ENCODE peak calls at places on chromosomes 6 and 20, in four cellular contexts. One of them, this sample, is unnamed.

GRCh38 chr20:19067986-19068385 is 144.5 kb upstream of the SLC24A3 start:
- DNase-seq in WERI-Rb-1: no peak
- DNase-seq in lower lobe of right lung: no peak
- DNase-seq in CD4-positive, alpha-beta memory T cell: no peak
- DNase-seq in this sample: no peak

GRCh38 chr20:54044156-54044555 is 26.2 kb downstream of the BCAS1 start:
- DNase-seq in WERI-Rb-1: no peak
- DNase-seq in lower lobe of right lung: no peak
- DNase-seq in CD4-positive, alpha-beta memory T cell: no peak
- DNase-seq in this sample: no peak

GRCh38 chr6:83273596-83273995 is 80.4 kb downstream of the RWDD2A start:
- DNase-seq in WERI-Rb-1: no peak
- DNase-seq in lower lobe of right lung: no peak
- DNase-seq in CD4-positive, alpha-beta memory T cell: no peak
- DNase-seq in this sample: no peak

GRCh38 chr6:72659754-72660153 is 37.9 kb downstream of the KCNQ5 start:
- DNase-seq in WERI-Rb-1: no peak
- DNase-seq in lower lobe of right lung: no peak
- DNase-seq in CD4-positive, alpha-beta memory T cell: no peak
- DNase-seq in this sample: no peak

GRCh38 chr6:111837641-111838500 is 35.4 kb downstream of the FYN start:
- DNase-seq in WERI-Rb-1: no peak
- DNase-seq in lower lobe of right lung: no peak
- DNase-seq in CD4-positive, alpha-beta memory T cell: peak; percentile 75
- DNase-seq in this sample: no peak

GRCh38 chr6:106963544-106963943 is 11.0 kb downstream of the CD24 start:
- DNase-seq in WERI-Rb-1: no peak
- DNase-seq in lower lobe of right lung: no peak
- DNase-seq in CD4-positive, alpha-beta memory T cell: no peak
- DNase-seq in this sample: no peak

GRCh38 chr6:125886914-125887313 is 69.7 kb upstream of the HINT3 start:
- DNase-seq in WERI-Rb-1: peak; percentile 31
- DNase-seq in lower lobe of right lung: no peak
- DNase-seq in CD4-positive, alpha-beta memory T cell: no peak
- DNase-seq in this sample: no peak

GRCh38 chr6:157527471-157527907 is 146.5 kb downstream of the ZDHHC14 start:
- DNase-seq in WERI-Rb-1: no peak
- DNase-seq in lower lobe of right lung: no peak
- DNase-seq in CD4-positive, alpha-beta memory T cell: no peak
- DNase-seq in this sample: no peak

GRCh38 chr6:167893416-167893815 is 66.7 kb downstream of the AFDN start:
- DNase-seq in WERI-Rb-1: no peak
- DNase-seq in lower lobe of right lung: no peak
- DNase-seq in CD4-positive, alpha-beta memory T cell: no peak
- DNase-seq in this sample: no peak

GRCh38 chr20:45283529-45284065 is 23.0 kb upstream of the RBPJL start:
- DNase-seq in WERI-Rb-1: no peak
- DNase-seq in lower lobe of right lung: no peak
- DNase-seq in CD4-positive, alpha-beta memory T cell: no peak
- DNase-seq in this sample: no peak

GRCh38 chr6:4925580-4925979 is 78.3 kb downstream of the RPP40 start:
- DNase-seq in WERI-Rb-1: no peak
- DNase-seq in lower lobe of right lung: no peak
- DNase-seq in CD4-positive, alpha-beta memory T cell: no peak
- DNase-seq in this sample: no peak

GRCh38 chr6:42451146-42451594 is 556 bp downstream of the TRERF1 start:
- DNase-seq in WERI-Rb-1: no peak
- DNase-seq in lower lobe of right lung: no peak
- DNase-seq in CD4-positive, alpha-beta memory T cell: peak; percentile 43
- DNase-seq in this sample: no peak

GRCh38 chr6:11251553-11252358 is 19.3 kb upstream of the NEDD9 start:
- DNase-seq in WERI-Rb-1: no peak
- DNase-seq in lower lobe of right lung: no peak
- DNase-seq in CD4-positive, alpha-beta memory T cell: no peak
- DNase-seq in this sample: peak; percentile 73

GRCh38 chr20:21615617-21616080 is 89.8 kb upstream of the PAX1 start:
- DNase-seq in WERI-Rb-1: peak; percentile 47
- DNase-seq in lower lobe of right lung: peak; percentile 55
- DNase-seq in CD4-positive, alpha-beta memory T cell: peak; percentile 42
- DNase-seq in this sample: no peak

GRCh38 chr6:44576132-44576601 is 188.7 kb downstream of the CDC5L start:
- DNase-seq in WERI-Rb-1: no peak
- DNase-seq in lower lobe of right lung: no peak
- DNase-seq in CD4-positive, alpha-beta memory T cell: no peak
- DNase-seq in this sample: no peak

GRCh38 chr20:34586488-34587163 is 28.1 kb downstream of the MAP1LC3A start:
- DNase-seq in WERI-Rb-1: no peak
- DNase-seq in lower lobe of right lung: no peak
- DNase-seq in CD4-positive, alpha-beta memory T cell: no peak
- DNase-seq in this sample: no peak

GRCh38 chr6:47789553-47789952 is 7.7 kb downstream of the OPN5 start:
- DNase-seq in WERI-Rb-1: no peak
- DNase-seq in lower lobe of right lung: no peak
- DNase-seq in CD4-positive, alpha-beta memory T cell: no peak
- DNase-seq in this sample: no peak

GRCh38 chr6:167125405-167125804 is 2.5 kb downstream of the CCR6 start:
- DNase-seq in WERI-Rb-1: no peak
- DNase-seq in lower lobe of right lung: no peak
- DNase-seq in CD4-positive, alpha-beta memory T cell: no peak
- DNase-seq in this sample: no peak

GRCh38 chr6:43271103-43271815 is 26.8 kb upstream of the SLC22A7 start:
- DNase-seq in WERI-Rb-1: no peak
- DNase-seq in lower lobe of right lung: no peak
- DNase-seq in CD4-positive, alpha-beta memory T cell: no peak
- DNase-seq in this sample: no peak

GRCh38 chr6:41039060-41039998 is at the start of gene UNC5CL:
- DNase-seq in WERI-Rb-1: peak; percentile 85
- DNase-seq in lower lobe of right lung: peak; percentile 60
- DNase-seq in CD4-positive, alpha-beta memory T cell: no peak
- DNase-seq in this sample: no peak

GRCh38 chr6:125855783-125856182 is 65.0 kb downstream of the NCOA7 start:
- DNase-seq in WERI-Rb-1: no peak
- DNase-seq in lower lobe of right lung: no peak
- DNase-seq in CD4-positive, alpha-beta memory T cell: no peak
- DNase-seq in this sample: no peak

GRCh38 chr6:29620629-29621028 is 12.4 kb downstream of the GABBR1 start:
- DNase-seq in WERI-Rb-1: no peak
- DNase-seq in lower lobe of right lung: no peak
- DNase-seq in CD4-positive, alpha-beta memory T cell: no peak
- DNase-seq in this sample: no peak

GRCh38 chr6:157428418-157429202 is 47.6 kb downstream of the ZDHHC14 start:
- DNase-seq in WERI-Rb-1: no peak
- DNase-seq in lower lobe of right lung: no peak
- DNase-seq in CD4-positive, alpha-beta memory T cell: no peak
- DNase-seq in this sample: no peak

GRCh38 chr20:40863337-40863919 is 165.2 kb upstream of the TOP1 start:
- DNase-seq in WERI-Rb-1: no peak
- DNase-seq in lower lobe of right lung: no peak
- DNase-seq in CD4-positive, alpha-beta memory T cell: no peak
- DNase-seq in this sample: no peak

GRCh38 chr6:6612308-6612707 is 23.8 kb downstream of the LY86 start:
- DNase-seq in WERI-Rb-1: no peak
- DNase-seq in lower lobe of right lung: no peak
- DNase-seq in CD4-positive, alpha-beta memory T cell: no peak
- DNase-seq in this sample: no peak

GRCh38 chr20:56420028-56420427 is 8.0 kb downstream of the CASS4 start:
- DNase-seq in WERI-Rb-1: no peak
- DNase-seq in lower lobe of right lung: no peak
- DNase-seq in CD4-positive, alpha-beta memory T cell: no peak
- DNase-seq in this sample: no peak
- H3K27ac ChIP-seq in WERI-Rb-1: no peak overlapping the region
- H3K27ac ChIP-seq in lower lobe of right lung: peak overlapping the region; percentile 28
- H3K27ac ChIP-seq in CD4-positive, alpha-beta memory T cell: peak overlapping the region; percentile 27
- H3K27ac ChIP-seq in this sample: no peak overlapping the region

GRCh38 chr6:137170266-137171052 is 3.0 kb downstream of the IL22RA2 start:
- DNase-seq in WERI-Rb-1: no peak
- DNase-seq in lower lobe of right lung: no peak
- DNase-seq in CD4-positive, alpha-beta memory T cell: no peak
- DNase-seq in this sample: no peak

GRCh38 chr6:137171053-137171374 is 2.4 kb downstream of the IL22RA2 start:
- DNase-seq in WERI-Rb-1: no peak
- DNase-seq in lower lobe of right lung: no peak
- DNase-seq in CD4-positive, alpha-beta memory T cell: no peak
- DNase-seq in this sample: no peak

GRCh38 chr6:137173501-137173900 is at the start of gene IL22RA2:
- DNase-seq in WERI-Rb-1: no peak
- DNase-seq in lower lobe of right lung: no peak
- DNase-seq in CD4-positive, alpha-beta memory T cell: no peak
- DNase-seq in this sample: no peak

GRCh38 chr6:137172734-137173431 is 561 bp downstream of the IL22RA2 start:
- DNase-seq in WERI-Rb-1: no peak
- DNase-seq in lower lobe of right lung: no peak
- DNase-seq in CD4-positive, alpha-beta memory T cell: no peak
- DNase-seq in this sample: no peak

GRCh38 chr6:137171824-137172733 is 1.4 kb downstream of the IL22RA2 start:
- DNase-seq in WERI-Rb-1: no peak
- DNase-seq in lower lobe of right lung: no peak
- DNase-seq in CD4-positive, alpha-beta memory T cell: no peak
- DNase-seq in this sample: no peak
- H3K27ac ChIP-seq in WERI-Rb-1: no peak overlapping the region
- H3K27ac ChIP-seq in lower lobe of right lung: no peak overlapping the region
- H3K27ac ChIP-seq in CD4-positive, alpha-beta memory T cell: no peak overlapping the region
- H3K27ac ChIP-seq in this sample: no peak overlapping the region

GRCh38 chr6:140663772-140664171 is 1289.3 kb upstream of the CITED2 start:
- DNase-seq in WERI-Rb-1: no peak
- DNase-seq in lower lobe of right lung: no peak
- DNase-seq in CD4-positive, alpha-beta memory T cell: no peak
- DNase-seq in this sample: no peak

GRCh38 chr6:140661691-140662090 is 1287.2 kb upstream of the CITED2 start:
- DNase-seq in WERI-Rb-1: no peak
- DNase-seq in lower lobe of right lung: no peak
- DNase-seq in CD4-positive, alpha-beta memory T cell: no peak
- DNase-seq in this sample: no peak

GRCh38 chr6:140663094-140663493 is 1288.6 kb upstream of the CITED2 start:
- DNase-seq in WERI-Rb-1: no peak
- DNase-seq in lower lobe of right lung: no peak
- DNase-seq in CD4-positive, alpha-beta memory T cell: no peak
- DNase-seq in this sample: no peak

GRCh38 chr6:140660295-140660694 is 1285.8 kb upstream of the CITED2 start:
- DNase-seq in WERI-Rb-1: no peak
- DNase-seq in lower lobe of right lung: no peak
- DNase-seq in CD4-positive, alpha-beta memory T cell: no peak
- DNase-seq in this sample: no peak
- H3K27ac ChIP-seq in WERI-Rb-1: no peak overlapping the region
- H3K27ac ChIP-seq in lower lobe of right lung: no peak overlapping the region
- H3K27ac ChIP-seq in CD4-positive, alpha-beta memory T cell: no peak overlapping the region
- H3K27ac ChIP-seq in this sample: no peak overlapping the region

GRCh38 chr20:42559665-42560064 is 630.0 kb downstream of the PTPRT start:
- DNase-seq in WERI-Rb-1: no peak
- DNase-seq in lower lobe of right lung: no peak
- DNase-seq in CD4-positive, alpha-beta memory T cell: no peak
- DNase-seq in this sample: no peak
- H3K27ac ChIP-seq in WERI-Rb-1: no peak overlapping the region
- H3K27ac ChIP-seq in lower lobe of right lung: no peak overlapping the region
- H3K27ac ChIP-seq in CD4-positive, alpha-beta memory T cell: no peak overlapping the region
- H3K27ac ChIP-seq in this sample: no peak overlapping the region

GRCh38 chr6:30847971-30848441 is 36.3 kb upstream of the DDR1 start:
- DNase-seq in WERI-Rb-1: no peak
- DNase-seq in lower lobe of right lung: no peak
- DNase-seq in CD4-positive, alpha-beta memory T cell: no peak
- DNase-seq in this sample: no peak
- H3K27ac ChIP-seq in WERI-Rb-1: no peak overlapping the region
- H3K27ac ChIP-seq in lower lobe of right lung: no peak overlapping the region
- H3K27ac ChIP-seq in CD4-positive, alpha-beta memory T cell: no peak overlapping the region
- H3K27ac ChIP-seq in this sample: no peak overlapping the region

DNA sequence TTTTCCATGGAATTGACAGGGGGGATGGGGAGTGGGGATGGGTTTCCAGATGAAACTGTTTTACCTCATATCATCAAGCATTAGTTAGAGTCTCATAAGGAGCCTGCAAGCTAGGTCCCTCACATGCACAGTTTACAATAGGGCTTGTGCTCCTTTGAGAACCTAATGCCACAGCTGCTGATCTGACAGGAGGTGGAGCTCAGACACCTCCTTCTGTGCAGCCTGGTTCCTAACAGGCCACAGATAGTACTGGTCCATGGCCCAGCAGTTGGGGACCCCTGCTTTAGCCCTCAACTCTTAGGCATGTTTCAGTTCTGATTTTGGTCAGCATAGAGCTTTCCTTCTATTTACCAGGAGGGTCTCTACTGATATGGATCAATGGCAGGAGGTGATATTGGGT is 251.6 kb downstream of the LAMA2 start:
- DNase-seq in WERI-Rb-1: no peak
- DNase-seq in lower lobe of right lung: no peak
- DNase-seq in CD4-positive, alpha-beta memory T cell: no peak
- DNase-seq in this sample: peak; percentile 62
- H3K27ac ChIP-seq in WERI-Rb-1: no peak overlapping the region
- H3K27ac ChIP-seq in lower lobe of right lung: peak overlapping the region; percentile 66
- H3K27ac ChIP-seq in CD4-positive, alpha-beta memory T cell: no peak overlapping the region
- H3K27ac ChIP-seq in this sample: peak overlapping the region; percentile 92

DNA sequence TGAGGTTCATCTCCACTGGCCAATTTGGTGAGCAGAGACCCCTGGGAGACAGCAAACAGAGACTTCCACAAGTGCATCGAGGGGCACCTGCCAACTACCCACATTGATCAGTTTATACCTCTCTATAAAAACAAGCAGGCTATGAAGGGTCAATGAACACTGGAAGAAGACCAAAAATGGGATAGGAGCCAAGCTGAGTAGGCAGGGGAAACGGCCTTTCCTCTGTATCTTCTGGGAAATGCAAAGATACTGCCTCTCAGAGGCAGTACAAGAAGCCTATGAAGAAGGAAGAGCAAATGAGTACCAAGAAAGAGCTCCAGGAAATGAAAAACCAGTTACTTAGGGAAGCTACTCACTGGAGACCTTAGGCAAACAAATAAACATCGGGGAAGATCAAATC is 247.7 kb downstream of the GMDS start:
- DNase-seq in WERI-Rb-1: no peak
- DNase-seq in lower lobe of right lung: no peak
- DNase-seq in CD4-positive, alpha-beta memory T cell: no peak
- DNase-seq in this sample: no peak
- H3K27ac ChIP-seq in WERI-Rb-1: no peak overlapping the region
- H3K27ac ChIP-seq in lower lobe of right lung: no peak overlapping the region
- H3K27ac ChIP-seq in CD4-positive, alpha-beta memory T cell: no peak overlapping the region
- H3K27ac ChIP-seq in this sample: no peak overlapping the region

DNA sequence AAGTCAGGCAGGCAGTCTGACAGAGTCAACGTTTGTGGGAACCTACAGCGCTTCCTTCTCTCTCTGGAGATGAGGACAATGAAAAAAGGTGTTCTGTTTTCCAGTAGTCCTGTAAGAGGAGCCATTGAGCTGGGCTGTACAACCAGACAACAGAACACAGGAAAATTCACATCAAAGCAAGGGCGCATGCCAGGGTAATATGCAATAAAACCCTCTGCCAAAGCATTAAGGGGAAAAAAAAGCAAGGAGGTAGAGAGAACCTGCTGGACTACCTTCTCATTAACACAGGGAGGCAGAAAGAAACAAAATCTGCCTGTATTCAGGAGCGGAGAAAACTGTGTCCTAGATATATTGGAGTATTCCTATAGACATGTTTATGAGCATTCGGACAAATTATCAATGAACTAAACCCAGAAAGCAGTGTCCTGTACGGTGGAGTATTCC is 1.3 kb downstream of the RNF24 start:
- DNase-seq in WERI-Rb-1: peak; percentile 53
- DNase-seq in lower lobe of right lung: no peak
- DNase-seq in CD4-positive, alpha-beta memory T cell: peak; percentile 57
- DNase-seq in this sample: no peak
- H3K27ac ChIP-seq in WERI-Rb-1: no peak overlapping the region
- H3K27ac ChIP-seq in lower lobe of right lung: peak overlapping the region; percentile 39
- H3K27ac ChIP-seq in CD4-positive, alpha-beta memory T cell: no peak overlapping the region
- H3K27ac ChIP-seq in this sample: no peak overlapping the region